ENCODE peak calls at places on chromosomes 7 and 10, in five cellular contexts. One of them, this sample, is unnamed.

GRCh38 chr10:4663162-4663992 is 162.6 kb upstream of the AKR1E2 start:
- DNase-seq in activated T-cell treated with anti-CD3 and anti-CD28 coated beads, Interleukin-2, amount 50 U/mL, for 24 hours: no peak
- DNase-seq in bronchial epithelial cell: peak
- DNase-seq in activated naive CD4-positive, alpha-beta T cell: no peak
- DNase-seq in ACHN: peak
- DNase-seq in this sample: peak

GRCh38 chr7:136002802-136003201 is 25.6 kb upstream of the MTPN start:
- DNase-seq in bronchial epithelial cell: no peak
- DNase-seq in activated T-cell treated with anti-CD3 and anti-CD28 coated beads, Interleukin-2, amount 50 U/mL, for 24 hours: no peak
- DNase-seq in ACHN: no peak
- DNase-seq in activated naive CD4-positive, alpha-beta T cell: no peak
- DNase-seq in this sample: no peak

GRCh38 chr7:142519790-142520078 is 229.5 kb upstream of the PRSS1 start:
- DNase-seq in activated T-cell treated with anti-CD3 and anti-CD28 coated beads, Interleukin-2, amount 50 U/mL, for 24 hours: no peak
- DNase-seq in ACHN: no peak
- DNase-seq in bronchial epithelial cell: no peak
- DNase-seq in activated naive CD4-positive, alpha-beta T cell: no peak
- DNase-seq in this sample: no peak

GRCh38 chr7:74412603-74413002 is 41.1 kb upstream of the GTF2IRD1 start:
- DNase-seq in ACHN: no peak
- DNase-seq in activated T-cell treated with anti-CD3 and anti-CD28 coated beads, Interleukin-2, amount 50 U/mL, for 24 hours: no peak
- DNase-seq in activated naive CD4-positive, alpha-beta T cell: no peak
- DNase-seq in bronchial epithelial cell: peak
- DNase-seq in this sample: no peak

GRCh38 chr10:63901916-63902315 is 380.7 kb downstream of the REEP3 start:
- DNase-seq in activated T-cell treated with anti-CD3 and anti-CD28 coated beads, Interleukin-2, amount 50 U/mL, for 24 hours: no peak
- DNase-seq in bronchial epithelial cell: no peak
- DNase-seq in ACHN: no peak
- DNase-seq in activated naive CD4-positive, alpha-beta T cell: no peak
- DNase-seq in this sample: no peak

GRCh38 chr7:139041378-139042053 is 5.7 kb upstream of the ZC3HAV1L start:
- DNase-seq in bronchial epithelial cell: no peak
- DNase-seq in activated naive CD4-positive, alpha-beta T cell: no peak
- DNase-seq in ACHN: no peak
- DNase-seq in activated T-cell treated with anti-CD3 and anti-CD28 coated beads, Interleukin-2, amount 50 U/mL, for 24 hours: no peak
- DNase-seq in this sample: no peak

GRCh38 chr7:92179393-92179924 is 517 bp upstream of the LRRD1 start:
- DNase-seq in activated naive CD4-positive, alpha-beta T cell: no peak
- DNase-seq in activated T-cell treated with anti-CD3 and anti-CD28 coated beads, Interleukin-2, amount 50 U/mL, for 24 hours: no peak
- DNase-seq in bronchial epithelial cell: no peak
- DNase-seq in ACHN: no peak
- DNase-seq in this sample: no peak

GRCh38 chr7:29194594-29195417 is at the start of gene CHN2:
- DNase-seq in ACHN: peak
- DNase-seq in activated T-cell treated with anti-CD3 and anti-CD28 coated beads, Interleukin-2, amount 50 U/mL, for 24 hours: peak
- DNase-seq in bronchial epithelial cell: peak
- DNase-seq in activated naive CD4-positive, alpha-beta T cell: no peak
- DNase-seq in this sample: no peak

GRCh38 chr10:110802090-110802489 is 69.6 kb upstream of the PDCD4 start:
- DNase-seq in activated T-cell treated with anti-CD3 and anti-CD28 coated beads, Interleukin-2, amount 50 U/mL, for 24 hours: no peak
- DNase-seq in ACHN: peak
- DNase-seq in bronchial epithelial cell: peak
- DNase-seq in activated naive CD4-positive, alpha-beta T cell: no peak
- DNase-seq in this sample: no peak

GRCh38 chr7:148723846-148724245 is 25.1 kb downstream of the CUL1 start:
- DNase-seq in bronchial epithelial cell: no peak
- DNase-seq in ACHN: no peak
- DNase-seq in activated naive CD4-positive, alpha-beta T cell: no peak
- DNase-seq in activated T-cell treated with anti-CD3 and anti-CD28 coated beads, Interleukin-2, amount 50 U/mL, for 24 hours: no peak
- DNase-seq in this sample: no peak

GRCh38 chr7:44285561-44285960 is 39.8 kb downstream of the CAMK2B start:
- DNase-seq in activated T-cell treated with anti-CD3 and anti-CD28 coated beads, Interleukin-2, amount 50 U/mL, for 24 hours: no peak
- DNase-seq in bronchial epithelial cell: no peak
- DNase-seq in ACHN: no peak
- DNase-seq in activated naive CD4-positive, alpha-beta T cell: no peak
- DNase-seq in this sample: no peak

GRCh38 chr7:30526163-30526562 is 21.5 kb upstream of the GGCT start:
- DNase-seq in activated naive CD4-positive, alpha-beta T cell: no peak
- DNase-seq in activated T-cell treated with anti-CD3 and anti-CD28 coated beads, Interleukin-2, amount 50 U/mL, for 24 hours: no peak
- DNase-seq in bronchial epithelial cell: no peak
- DNase-seq in ACHN: no peak
- DNase-seq in this sample: no peak

GRCh38 chr10:110802551-110803238 is 69.0 kb upstream of the PDCD4 start:
- DNase-seq in activated naive CD4-positive, alpha-beta T cell: no peak
- DNase-seq in activated T-cell treated with anti-CD3 and anti-CD28 coated beads, Interleukin-2, amount 50 U/mL, for 24 hours: no peak
- DNase-seq in ACHN: peak
- DNase-seq in bronchial epithelial cell: peak
- DNase-seq in this sample: no peak

GRCh38 chr10:73439605-73440298 is 6.4 kb upstream of the MSS51 start:
- DNase-seq in bronchial epithelial cell: peak
- DNase-seq in activated T-cell treated with anti-CD3 and anti-CD28 coated beads, Interleukin-2, amount 50 U/mL, for 24 hours: no peak
- DNase-seq in activated naive CD4-positive, alpha-beta T cell: no peak
- DNase-seq in ACHN: peak
- DNase-seq in this sample: no peak

GRCh38 chr7:7014827-7015610 is 167.3 kb upstream of the C1GALT1 start:
- DNase-seq in activated naive CD4-positive, alpha-beta T cell: no peak
- DNase-seq in ACHN: no peak
- DNase-seq in activated T-cell treated with anti-CD3 and anti-CD28 coated beads, Interleukin-2, amount 50 U/mL, for 24 hours: no peak
- DNase-seq in bronchial epithelial cell: peak
- DNase-seq in this sample: no peak

GRCh38 chr7:40234046-40234445 is 99.2 kb downstream of the SUGCT start:
- DNase-seq in activated naive CD4-positive, alpha-beta T cell: no peak
- DNase-seq in bronchial epithelial cell: no peak
- DNase-seq in activated T-cell treated with anti-CD3 and anti-CD28 coated beads, Interleukin-2, amount 50 U/mL, for 24 hours: no peak
- DNase-seq in ACHN: no peak
- DNase-seq in this sample: no peak

GRCh38 chr7:63925626-63926460 is 72.8 kb upstream of the ZNF722 start:
- DNase-seq in activated T-cell treated with anti-CD3 and anti-CD28 coated beads, Interleukin-2, amount 50 U/mL, for 24 hours: peak
- DNase-seq in ACHN: no peak
- DNase-seq in bronchial epithelial cell: peak
- DNase-seq in activated naive CD4-positive, alpha-beta T cell: peak
- DNase-seq in this sample: no peak

GRCh38 chr10:42783181-42783549 is 570 bp downstream of the BMS1 start:
- DNase-seq in ACHN: peak
- DNase-seq in bronchial epithelial cell: peak
- DNase-seq in activated naive CD4-positive, alpha-beta T cell: no peak
- DNase-seq in activated T-cell treated with anti-CD3 and anti-CD28 coated beads, Interleukin-2, amount 50 U/mL, for 24 hours: no peak
- DNase-seq in this sample: peak

GRCh38 chr10:72564596-72564995 is 61.3 kb downstream of the MICU1 start:
- DNase-seq in activated T-cell treated with anti-CD3 and anti-CD28 coated beads, Interleukin-2, amount 50 U/mL, for 24 hours: no peak
- DNase-seq in activated naive CD4-positive, alpha-beta T cell: no peak
- DNase-seq in bronchial epithelial cell: no peak
- DNase-seq in ACHN: no peak
- DNase-seq in this sample: no peak

GRCh38 chr7:24778543-24779282 is 21.4 kb upstream of the GSDME start:
- DNase-seq in activated T-cell treated with anti-CD3 and anti-CD28 coated beads, Interleukin-2, amount 50 U/mL, for 24 hours: no peak
- DNase-seq in activated naive CD4-positive, alpha-beta T cell: no peak
- DNase-seq in ACHN: peak
- DNase-seq in bronchial epithelial cell: no peak
- DNase-seq in this sample: no peak

GRCh38 chr7:122544463-122544862 is 154.5 kb downstream of the RNF133 start:
- DNase-seq in activated T-cell treated with anti-CD3 and anti-CD28 coated beads, Interleukin-2, amount 50 U/mL, for 24 hours: no peak
- DNase-seq in ACHN: no peak
- DNase-seq in activated naive CD4-positive, alpha-beta T cell: no peak
- DNase-seq in bronchial epithelial cell: no peak
- DNase-seq in this sample: no peak

GRCh38 chr7:122913608-122914007 is 27.3 kb upstream of the CADPS2 start:
- DNase-seq in bronchial epithelial cell: no peak
- DNase-seq in ACHN: no peak
- DNase-seq in activated naive CD4-positive, alpha-beta T cell: no peak
- DNase-seq in activated T-cell treated with anti-CD3 and anti-CD28 coated beads, Interleukin-2, amount 50 U/mL, for 24 hours: no peak
- DNase-seq in this sample: no peak

GRCh38 chr10:113921571-113922370 is 67.3 kb downstream of the NHLRC2 start:
- DNase-seq in activated T-cell treated with anti-CD3 and anti-CD28 coated beads, Interleukin-2, amount 50 U/mL, for 24 hours: no peak
- DNase-seq in bronchial epithelial cell: no peak
- DNase-seq in activated naive CD4-positive, alpha-beta T cell: no peak
- DNase-seq in ACHN: no peak
- DNase-seq in this sample: no peak

GRCh38 chr7:72336887-72337821 is 75.0 kb downstream of the CALN1 start:
- DNase-seq in activated T-cell treated with anti-CD3 and anti-CD28 coated beads, Interleukin-2, amount 50 U/mL, for 24 hours: no peak
- DNase-seq in activated naive CD4-positive, alpha-beta T cell: no peak
- DNase-seq in ACHN: no peak
- DNase-seq in bronchial epithelial cell: no peak
- DNase-seq in this sample: no peak

GRCh38 chr10:11224792-11225448 is 207.2 kb downstream of the CELF2 start:
- DNase-seq in activated naive CD4-positive, alpha-beta T cell: no peak
- DNase-seq in activated T-cell treated with anti-CD3 and anti-CD28 coated beads, Interleukin-2, amount 50 U/mL, for 24 hours: no peak
- DNase-seq in ACHN: no peak
- DNase-seq in bronchial epithelial cell: no peak
- DNase-seq in this sample: no peak

GRCh38 chr10:74419491-74420466 is 268.8 kb downstream of the ADK start:
- DNase-seq in bronchial epithelial cell: peak
- DNase-seq in activated naive CD4-positive, alpha-beta T cell: no peak
- DNase-seq in ACHN: peak
- DNase-seq in activated T-cell treated with anti-CD3 and anti-CD28 coated beads, Interleukin-2, amount 50 U/mL, for 24 hours: no peak
- DNase-seq in this sample: no peak

GRCh38 chr7:116443101-116443523 is 56.4 kb upstream of the CAV2 start:
- DNase-seq in activated T-cell treated with anti-CD3 and anti-CD28 coated beads, Interleukin-2, amount 50 U/mL, for 24 hours: no peak
- DNase-seq in activated naive CD4-positive, alpha-beta T cell: no peak
- DNase-seq in bronchial epithelial cell: peak
- DNase-seq in ACHN: peak
- DNase-seq in this sample: no peak

GRCh38 chr7:75072978-75073282 is 672 bp downstream of the RCC1L start:
- DNase-seq in activated T-cell treated with anti-CD3 and anti-CD28 coated beads, Interleukin-2, amount 50 U/mL, for 24 hours: no peak
- DNase-seq in ACHN: no peak
- DNase-seq in activated naive CD4-positive, alpha-beta T cell: no peak
- DNase-seq in bronchial epithelial cell: no peak
- DNase-seq in this sample: no peak

GRCh38 chr7:154640266-154640865 is 362.6 kb downstream of the PAXIP1 start:
- DNase-seq in activated naive CD4-positive, alpha-beta T cell: no peak
- DNase-seq in activated T-cell treated with anti-CD3 and anti-CD28 coated beads, Interleukin-2, amount 50 U/mL, for 24 hours: no peak
- DNase-seq in bronchial epithelial cell: no peak
- DNase-seq in ACHN: peak
- DNase-seq in this sample: no peak

GRCh38 chr7:155431711-155432110 is 26.2 kb upstream of the EN2 start:
- DNase-seq in activated naive CD4-positive, alpha-beta T cell: no peak
- DNase-seq in bronchial epithelial cell: no peak
- DNase-seq in ACHN: no peak
- DNase-seq in activated T-cell treated with anti-CD3 and anti-CD28 coated beads, Interleukin-2, amount 50 U/mL, for 24 hours: no peak
- DNase-seq in this sample: no peak

GRCh38 chr7:36658603-36659516 is 65.4 kb downstream of the AOAH start:
- DNase-seq in activated naive CD4-positive, alpha-beta T cell: no peak
- DNase-seq in ACHN: peak
- DNase-seq in activated T-cell treated with anti-CD3 and anti-CD28 coated beads, Interleukin-2, amount 50 U/mL, for 24 hours: no peak
- DNase-seq in bronchial epithelial cell: peak
- DNase-seq in this sample: peak

GRCh38 chr7:6917258-6917657 is 91.2 kb upstream of the CCZ1B start:
- DNase-seq in ACHN: no peak
- DNase-seq in activated naive CD4-positive, alpha-beta T cell: no peak
- DNase-seq in bronchial epithelial cell: no peak
- DNase-seq in activated T-cell treated with anti-CD3 and anti-CD28 coated beads, Interleukin-2, amount 50 U/mL, for 24 hours: no peak
- DNase-seq in this sample: no peak

GRCh38 chr7:41886257-41886905 is 183.5 kb upstream of the INHBA start:
- DNase-seq in activated T-cell treated with anti-CD3 and anti-CD28 coated beads, Interleukin-2, amount 50 U/mL, for 24 hours: no peak
- DNase-seq in activated naive CD4-positive, alpha-beta T cell: no peak
- DNase-seq in ACHN: peak
- DNase-seq in bronchial epithelial cell: peak
- DNase-seq in this sample: peak

GRCh38 chr10:107561136-107561650 is 396.7 kb upstream of the SORCS1 start:
- DNase-seq in activated naive CD4-positive, alpha-beta T cell: no peak
- DNase-seq in bronchial epithelial cell: peak
- DNase-seq in activated T-cell treated with anti-CD3 and anti-CD28 coated beads, Interleukin-2, amount 50 U/mL, for 24 hours: no peak
- DNase-seq in ACHN: no peak
- DNase-seq in this sample: no peak

GRCh38 chr10:118977022-118977599 is 52.4 kb upstream of the NANOS1 start:
- DNase-seq in bronchial epithelial cell: no peak
- DNase-seq in activated naive CD4-positive, alpha-beta T cell: no peak
- DNase-seq in ACHN: no peak
- DNase-seq in activated T-cell treated with anti-CD3 and anti-CD28 coated beads, Interleukin-2, amount 50 U/mL, for 24 hours: no peak
- DNase-seq in this sample: no peak

GRCh38 chr7:123615344-123615743 is 13.7 kb downstream of the ASB15 start:
- DNase-seq in activated naive CD4-positive, alpha-beta T cell: no peak
- DNase-seq in ACHN: no peak
- DNase-seq in bronchial epithelial cell: no peak
- DNase-seq in activated T-cell treated with anti-CD3 and anti-CD28 coated beads, Interleukin-2, amount 50 U/mL, for 24 hours: no peak
- DNase-seq in this sample: no peak